ENCODE peak calls at places on chromosomes 1 and 21, in five cellular contexts. E is GM03348; Q is activated naive CD4-positive, alpha-beta T cell treated with anti-CD3 and anti-CD28 coated beads, Interleukin-2, amount 50 U/mL, for 16 hours; W is HuH-7; F is type B pancreatic cell. G is an unnamed sample.

GRCh38 chr1:183783896-183784637 is 20.9 kb upstream of the RGL1 start:
- DNase-seq in E (peak; percentile 35), F (no peak), W (no peak), Q (no peak), G (no peak)

GRCh38 chr21:39451332-39452206 is at the start of gene SH3BGR:
- DNase-seq in W (no peak), E (no peak), Q (no peak), F (no peak), G (no peak)

GRCh38 chr1:230587056-230587455 is 55.2 kb upstream of the COG2 start:
- DNase-seq in E (no peak), W (no peak), F (no peak), Q (no peak), G (no peak)

GRCh38 chr1:163265547-163265946 is 56.2 kb upstream of the NUF2 start:
- DNase-seq in F (no peak), Q (no peak), W (no peak), E (no peak), G (no peak)

GRCh38 chr1:231177226-231177625 is 15.4 kb downstream of the TRIM67 start:
- DNase-seq in E (no peak), W (no peak), F (no peak), Q (no peak), G (no peak)

GRCh38 chr1:68331117-68331865 is 99.0 kb upstream of the WLS start:
- DNase-seq in F (no peak), Q (no peak), W (no peak), E (peak; percentile 65), G (peak; percentile 21)

GRCh38 chr1:206679738-206680211 is 4.9 kb upstream of the MAPKAPK2 start:
- DNase-seq in F (no peak), E (no peak), W (no peak), Q (no peak), G (no peak)

GRCh38 chr21:17732306-17732705 is 86.8 kb downstream of the C21orf91 start:
- DNase-seq in Q (no peak), F (no peak), W (no peak), E (no peak), G (no peak)

GRCh38 chr1:93666613-93667384 is 14.8 kb downstream of the BCAR3 start:
- DNase-seq in F (no peak), W (no peak), Q (no peak), E (no peak), G (no peak)

GRCh38 chr1:206799311-206799710 is 27.0 kb upstream of the IL10 start:
- DNase-seq in E (no peak), W (no peak), Q (no peak), F (no peak), G (peak; percentile 11)

GRCh38 chr1:81756872-81757271 is 43.9 kb upstream of the ADGRL2 start:
- DNase-seq in W (no peak), F (no peak), Q (no peak), E (no peak), G (no peak)

GRCh38 chr1:202625416-202626360 is 84.6 kb downstream of the SYT2 start:
- DNase-seq in F (peak; percentile 80), W (peak; percentile 83), E (peak; percentile 92), Q (peak; percentile 53), G (peak; percentile 87)

GRCh38 chr21:45365608-45366241 is 39.2 kb upstream of the COL18A1 start:
- DNase-seq in E (peak; percentile 36), F (no peak), W (peak; percentile 52), Q (no peak), G (peak; percentile 46)

GRCh38 chr1:24556414-24556795 is 518 bp downstream of the NCMAP start:
- DNase-seq in E (no peak), W (no peak), Q (no peak), F (no peak), G (no peak)

GRCh38 chr1:162856260-162856659 is 4.7 kb downstream of the CCDC190 start:
- DNase-seq in W (no peak), Q (no peak), F (no peak), E (peak; percentile 70), G (peak; percentile 54)

GRCh38 chr1:17207046-17207445 is 2.1 kb downstream of the PADI1 start:
- DNase-seq in W (no peak), E (no peak), Q (no peak), F (no peak), G (no peak)

GRCh38 chr1:230090194-230090711 is 23.2 kb downstream of the GALNT2 start:
- DNase-seq in W (no peak), F (no peak), E (peak; percentile 65), Q (no peak), G (peak; percentile 70)

GRCh38 chr1:107467286-107467685 is 326.4 kb downstream of the NTNG1 start:
- DNase-seq in E (no peak), W (no peak), F (no peak), Q (no peak), G (no peak)

GRCh38 chr1:76583237-76583868 is 283.9 kb upstream of the ST6GALNAC5 start:
- DNase-seq in E (no peak), W (no peak), F (no peak), Q (no peak), G (no peak)

GRCh38 chr1:230681599-230681998 is 32.3 kb downstream of the AGT start:
- DNase-seq in F (no peak), E (peak; percentile 61), Q (no peak), W (peak; percentile 64), G (no peak)

GRCh38 chr1:200838676-200839445 is 33.9 kb upstream of the GPR25 start:
- DNase-seq in E (peak; percentile 51), F (no peak), W (no peak), Q (no peak), G (no peak)

GRCh38 chr1:27970401-27970800 is 10.6 kb downstream of the XKR8 start:
- DNase-seq in F (peak; percentile 37), W (no peak), E (peak; percentile 88), Q (no peak), G (peak; percentile 88)

GRCh38 chr1:198934901-198935301 is 296.1 kb downstream of the PTPRC start:
- DNase-seq in Q (no peak), F (no peak), W (no peak), E (no peak), G (no peak)

GRCh38 chr1:156618853-156619581 is at the start of gene HAPLN2:
- DNase-seq in E (no peak), W (peak; percentile 67), Q (peak; percentile 39), F (no peak), G (no peak)

G was measured in hepatic stellate cell.